ENCODE peak calls at places on chromosomes 2 and 18, in six cellular contexts. D is cerebellar nuclear complex, R is neuronal stem cell, K is nucleus accumbens, N is heart right ventricle, E is cerebellum. A is an unnamed sample.

GRCh38 chr2:17300141-17300540 is 218.1 kb downstream of the RAD51AP2 start:
- DNase-seq in N (no peak), R (no peak), K (no peak), E (no peak), D (no peak), A (no peak)

GRCh38 chr2:100759901-100760300 is 60.0 kb upstream of the NPAS2 start:
- DNase-seq in R (no peak), E (no peak), N (no peak), D (no peak), K (no peak), A (no peak)

GRCh38 chr18:66819235-66819634 is 215.3 kb upstream of the CDH19 start:
- DNase-seq in R (no peak), E (no peak), N (no peak), D (no peak), K (no peak), A (no peak)

GRCh38 chr18:76922107-76922506 is 99.8 kb downstream of the ZNF236 start:
- DNase-seq in D (no peak), N (peak), K (no peak), E (peak), R (peak), A (peak)

GRCh38 chr2:11022874-11023273 is 111.1 kb downstream of the KCNF1 start:
- DNase-seq in D (no peak), E (no peak), N (no peak), R (no peak), K (no peak), A (no peak)

GRCh38 chr2:239186958-239187357 is 213.9 kb downstream of the HDAC4 start:
- DNase-seq in R (no peak), K (no peak), N (no peak), D (no peak), E (no peak), A (no peak)

GRCh38 chr2:221649045-221649444 is 76.9 kb upstream of the EPHA4 start:
- DNase-seq in R (no peak), D (no peak), N (peak), K (no peak), E (peak), A (no peak)

GRCh38 chr2:234983011-234983726 is 31.4 kb downstream of the SH3BP4 start:
- DNase-seq in N (no peak), D (no peak), R (no peak), E (no peak), K (no peak), A (no peak)

GRCh38 chr2:238344517-238344916 is 24.2 kb downstream of the TRAF3IP1 start:
- DNase-seq in R (no peak), N (no peak), K (no peak), D (no peak), E (no peak), A (no peak)

GRCh38 chr18:9951022-9951859 is 37.4 kb downstream of the VAPA start:
- DNase-seq in R (peak), E (peak), K (no peak), D (no peak), N (no peak), A (no peak)

A was measured in lower leg skin.